ENCODE peak calls at places on chromosomes 7 and 10, in six cellular contexts. One of them, this sample, is unnamed.

GRCh38 chr10:12844796-12845524 is 156.6 kb downstream of the CCDC3 start:
- DNase-seq in stimulated activated CD4-positive, alpha-beta T cell treated with anti-CD3 and anti-CD28 coated beads, TNF-alpha, amount 100 ng/mL, for 48 hours: no peak
- DNase-seq in OCI-LY7: no peak
- DNase-seq in H54: peak
- DNase-seq in HEK293T: no peak
- DNase-seq in NCI-H2081: peak
- DNase-seq in this sample: peak

GRCh38 chr10:70620020-70620289 is 17.4 kb upstream of the PRF1 start:
- DNase-seq in H54: no peak
- DNase-seq in stimulated activated CD4-positive, alpha-beta T cell treated with anti-CD3 and anti-CD28 coated beads, TNF-alpha, amount 100 ng/mL, for 48 hours: no peak
- DNase-seq in HEK293T: no peak
- DNase-seq in NCI-H2081: no peak
- DNase-seq in OCI-LY7: no peak
- DNase-seq in this sample: no peak

GRCh38 chr7:41911792-41912191 is 208.9 kb upstream of the INHBA start:
- DNase-seq in stimulated activated CD4-positive, alpha-beta T cell treated with anti-CD3 and anti-CD28 coated beads, TNF-alpha, amount 100 ng/mL, for 48 hours: no peak
- DNase-seq in OCI-LY7: no peak
- DNase-seq in HEK293T: no peak
- DNase-seq in H54: no peak
- DNase-seq in NCI-H2081: no peak
- DNase-seq in this sample: no peak

GRCh38 chr10:70835895-70836294 is 20.1 kb downstream of the SGPL1 start:
- DNase-seq in OCI-LY7: no peak
- DNase-seq in NCI-H2081: no peak
- DNase-seq in H54: no peak
- DNase-seq in HEK293T: no peak
- DNase-seq in stimulated activated CD4-positive, alpha-beta T cell treated with anti-CD3 and anti-CD28 coated beads, TNF-alpha, amount 100 ng/mL, for 48 hours: no peak
- DNase-seq in this sample: no peak

GRCh38 chr7:128937647-128938523 is at the start of gene IRF5:
- DNase-seq in H54: peak
- DNase-seq in stimulated activated CD4-positive, alpha-beta T cell treated with anti-CD3 and anti-CD28 coated beads, TNF-alpha, amount 100 ng/mL, for 48 hours: no peak
- DNase-seq in HEK293T: no peak
- DNase-seq in OCI-LY7: no peak
- DNase-seq in NCI-H2081: peak
- DNase-seq in this sample: no peak

GRCh38 chr7:157650131-157650631 is 313.4 kb downstream of the DNAJB6 start:
- DNase-seq in HEK293T: no peak
- DNase-seq in OCI-LY7: no peak
- DNase-seq in stimulated activated CD4-positive, alpha-beta T cell treated with anti-CD3 and anti-CD28 coated beads, TNF-alpha, amount 100 ng/mL, for 48 hours: no peak
- DNase-seq in H54: no peak
- DNase-seq in NCI-H2081: no peak
- DNase-seq in this sample: no peak

GRCh38 chr10:61280303-61280702 is 172.9 kb downstream of the TMEM26 start:
- DNase-seq in HEK293T: no peak
- DNase-seq in stimulated activated CD4-positive, alpha-beta T cell treated with anti-CD3 and anti-CD28 coated beads, TNF-alpha, amount 100 ng/mL, for 48 hours: no peak
- DNase-seq in OCI-LY7: no peak
- DNase-seq in NCI-H2081: no peak
- DNase-seq in H54: peak
- DNase-seq in this sample: no peak

GRCh38 chr7:155224116-155224811 is 73.4 kb upstream of the INSIG1 start:
- DNase-seq in H54: no peak
- DNase-seq in stimulated activated CD4-positive, alpha-beta T cell treated with anti-CD3 and anti-CD28 coated beads, TNF-alpha, amount 100 ng/mL, for 48 hours: no peak
- DNase-seq in OCI-LY7: no peak
- DNase-seq in HEK293T: no peak
- DNase-seq in NCI-H2081: peak
- DNase-seq in this sample: no peak

GRCh38 chr7:85274452-85274851 is 87.6 kb upstream of the SEMA3D start:
- DNase-seq in stimulated activated CD4-positive, alpha-beta T cell treated with anti-CD3 and anti-CD28 coated beads, TNF-alpha, amount 100 ng/mL, for 48 hours: no peak
- DNase-seq in OCI-LY7: no peak
- DNase-seq in H54: no peak
- DNase-seq in NCI-H2081: peak
- DNase-seq in HEK293T: no peak
- DNase-seq in this sample: no peak

GRCh38 chr10:80477813-80478212 is 23.7 kb downstream of the TSPAN14 start:
- DNase-seq in NCI-H2081: no peak
- DNase-seq in H54: peak
- DNase-seq in HEK293T: no peak
- DNase-seq in stimulated activated CD4-positive, alpha-beta T cell treated with anti-CD3 and anti-CD28 coated beads, TNF-alpha, amount 100 ng/mL, for 48 hours: no peak
- DNase-seq in OCI-LY7: no peak
- DNase-seq in this sample: no peak

GRCh38 chr7:33091111-33091531 is 18.1 kb downstream of the RP9 start:
- DNase-seq in HEK293T: no peak
- DNase-seq in H54: no peak
- DNase-seq in stimulated activated CD4-positive, alpha-beta T cell treated with anti-CD3 and anti-CD28 coated beads, TNF-alpha, amount 100 ng/mL, for 48 hours: no peak
- DNase-seq in OCI-LY7: no peak
- DNase-seq in NCI-H2081: no peak
- DNase-seq in this sample: no peak

GRCh38 chr7:23027261-23027660 is 13.3 kb upstream of the HYCC1 start:
- DNase-seq in H54: no peak
- DNase-seq in OCI-LY7: no peak
- DNase-seq in stimulated activated CD4-positive, alpha-beta T cell treated with anti-CD3 and anti-CD28 coated beads, TNF-alpha, amount 100 ng/mL, for 48 hours: no peak
- DNase-seq in NCI-H2081: no peak
- DNase-seq in HEK293T: no peak
- DNase-seq in this sample: no peak

GRCh38 chr7:152751449-152752141 is 8.0 kb upstream of the ACTR3B start:
- DNase-seq in NCI-H2081: no peak
- DNase-seq in stimulated activated CD4-positive, alpha-beta T cell treated with anti-CD3 and anti-CD28 coated beads, TNF-alpha, amount 100 ng/mL, for 48 hours: no peak
- DNase-seq in OCI-LY7: no peak
- DNase-seq in H54: no peak
- DNase-seq in HEK293T: no peak
- DNase-seq in this sample: no peak

GRCh38 chr7:19587291-19587690 is 121.5 kb downstream of the POLR1F start:
- DNase-seq in HEK293T: peak
- DNase-seq in OCI-LY7: no peak
- DNase-seq in stimulated activated CD4-positive, alpha-beta T cell treated with anti-CD3 and anti-CD28 coated beads, TNF-alpha, amount 100 ng/mL, for 48 hours: no peak
- DNase-seq in NCI-H2081: peak
- DNase-seq in H54: no peak
- DNase-seq in this sample: no peak

GRCh38 chr10:100551231-100551630 is 15.5 kb downstream of the HIF1AN start:
- DNase-seq in NCI-H2081: no peak
- DNase-seq in OCI-LY7: no peak
- DNase-seq in HEK293T: no peak
- DNase-seq in stimulated activated CD4-positive, alpha-beta T cell treated with anti-CD3 and anti-CD28 coated beads, TNF-alpha, amount 100 ng/mL, for 48 hours: no peak
- DNase-seq in H54: no peak
- DNase-seq in this sample: no peak

GRCh38 chr10:98485959-98486358 is 39.2 kb upstream of the HPS1 start:
- DNase-seq in HEK293T: no peak
- DNase-seq in H54: no peak
- DNase-seq in OCI-LY7: no peak
- DNase-seq in NCI-H2081: no peak
- DNase-seq in stimulated activated CD4-positive, alpha-beta T cell treated with anti-CD3 and anti-CD28 coated beads, TNF-alpha, amount 100 ng/mL, for 48 hours: no peak
- DNase-seq in this sample: no peak

GRCh38 chr7:145036592-145037386 is 200.9 kb upstream of the TPK1 start:
- DNase-seq in OCI-LY7: peak
- DNase-seq in HEK293T: peak
- DNase-seq in NCI-H2081: peak
- DNase-seq in stimulated activated CD4-positive, alpha-beta T cell treated with anti-CD3 and anti-CD28 coated beads, TNF-alpha, amount 100 ng/mL, for 48 hours: no peak
- DNase-seq in H54: no peak
- DNase-seq in this sample: peak

GRCh38 chr10:14056545-14057332 is 274.0 kb downstream of the FRMD4A start:
- DNase-seq in OCI-LY7: no peak
- DNase-seq in NCI-H2081: no peak
- DNase-seq in HEK293T: no peak
- DNase-seq in stimulated activated CD4-positive, alpha-beta T cell treated with anti-CD3 and anti-CD28 coated beads, TNF-alpha, amount 100 ng/mL, for 48 hours: no peak
- DNase-seq in H54: no peak
- DNase-seq in this sample: no peak

This sample was measured in testis.